ENCODE peak calls at places on chromosomes 11 and 22, in four cellular contexts. K is mucosa of descending colon, W is AG09309, J is HCT116. U is an unnamed sample.

GRCh38 chr11:102269927-102270326 is 47.4 kb upstream of the BIRC3 start:
- DNase-seq in J (no peak), K (no peak), W (no peak), U (no peak)

GRCh38 chr22:44032126-44032730 is 8.1 kb downstream of the PARVB start:
- DNase-seq in K (no peak), W (no peak), J (no peak), U (no peak)

GRCh38 chr11:123258877-123259276 is 63.8 kb upstream of the CLMP start:
- DNase-seq in J (no peak), W (no peak), K (no peak), U (no peak)

GRCh38 chr22:20629401-20629800 is 122.0 kb downstream of the MED15 start:
- DNase-seq in W (no peak), K (no peak), J (no peak), U (no peak)

GRCh38 chr22:36244522-36245391 is 5.4 kb upstream of the APOL2 start:
- DNase-seq in W (peak), J (no peak), K (no peak), U (no peak)

GRCh38 chr11:123753110-123753509 is 1.2 kb downstream of the OR6X1 start:
- DNase-seq in K (no peak), W (no peak), J (no peak), U (no peak)

GRCh38 chr22:46084376-46084775 is 66.0 kb upstream of the PPARA start:
- DNase-seq in J (no peak), W (no peak), K (no peak), U (no peak)

GRCh38 chr11:126498281-126498680 is 142.8 kb downstream of the ST3GAL4 start:
- DNase-seq in J (no peak), W (no peak), K (no peak), U (no peak)

GRCh38 chr22:48782326-48782725 is 1045.3 kb downstream of the BRD1 start:
- DNase-seq in J (no peak), K (no peak), W (no peak), U (no peak)

GRCh38 chr11:110305169-110306018 is 9.0 kb upstream of the RDX start:
- DNase-seq in K (no peak), W (no peak), J (no peak), U (peak)

GRCh38 chr11:126930100-126930841 is 70.3 kb downstream of the KIRREL3 start:
- DNase-seq in W (no peak), K (no peak), J (no peak), U (no peak)

GRCh38 chr11:14764899-14765527 is 121.4 kb downstream of the PDE3B start:
- DNase-seq in K (peak), W (no peak), J (no peak), U (no peak)

GRCh38 chr11:14886509-14886908 is 5.5 kb downstream of the CYP2R1 start:
- DNase-seq in K (no peak), W (no peak), J (no peak), U (no peak)

GRCh38 chr11:9799901-9800300 is 136.0 kb downstream of the SWAP70 start:
- DNase-seq in J (no peak), K (no peak), W (no peak), U (no peak)

GRCh38 chr22:49404020-49404419 is 423.7 kb downstream of the BRD1 start:
- DNase-seq in J (no peak), K (no peak), W (no peak), U (no peak)

GRCh38 chr11:8019671-8020597 is 32.8 kb downstream of the EIF3F start:
- DNase-seq in J (no peak), K (no peak), W (no peak), U (no peak)

GRCh38 chr11:72233056-72233772 is 8.6 kb downstream of the INPPL1 start:
- DNase-seq in J (no peak), K (no peak), W (no peak), U (no peak)

GRCh38 chr11:68857037-68857586 is 15.4 kb upstream of the CPT1A start:
- DNase-seq in W (no peak), J (no peak), K (peak), U (no peak)
- TF ChIP-seq CTCF in W (no peak), J (no peak), K (no peak), U (peak)

GRCh38 chr11:11788067-11788710 is 53.6 kb upstream of the USP47 start:
- DNase-seq in J (no peak), K (no peak), W (no peak), U (no peak)

GRCh38 chr11:11793073-11793472 is 48.7 kb upstream of the USP47 start:
- DNase-seq in J (no peak), K (no peak), W (no peak), U (no peak)

GRCh38 chr11:11787305-11788066 is 54.3 kb upstream of the USP47 start:
- DNase-seq in J (peak), K (peak), W (peak), U (peak)

GRCh38 chr11:11786771-11787170 is 55.0 kb upstream of the USP47 start:
- DNase-seq in W (no peak), J (no peak), K (no peak), U (no peak)

DNA sequence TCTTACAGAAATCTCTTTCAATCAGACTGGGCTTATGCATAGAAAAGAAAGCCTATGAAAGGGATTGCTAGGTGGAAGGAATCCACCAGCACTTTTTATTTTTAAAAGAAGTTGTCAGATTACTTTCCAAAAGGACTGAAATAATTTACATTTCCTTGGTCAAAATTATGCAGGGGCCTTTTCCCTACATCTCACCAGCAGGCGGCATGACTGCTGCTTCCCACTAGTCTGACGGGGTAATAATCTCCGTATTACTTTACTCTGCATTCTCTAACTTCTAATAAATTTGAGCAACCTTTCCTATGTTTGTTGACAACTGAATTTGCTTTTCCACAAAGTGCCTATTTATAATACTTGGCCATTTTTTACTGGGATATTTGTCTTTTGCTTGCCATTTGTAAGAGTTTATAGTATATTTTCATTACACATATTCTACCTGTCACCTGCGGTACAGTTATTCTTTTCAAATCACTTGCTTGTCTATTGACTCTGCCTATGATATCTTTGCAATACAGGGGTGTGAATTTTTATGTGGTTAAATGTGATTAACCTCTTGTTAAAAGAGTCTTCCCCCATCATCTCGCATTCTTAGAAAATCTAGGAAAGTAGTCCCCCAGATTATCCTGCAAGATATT is 51.9 kb upstream of the USP47 start:
- DNase-seq in K (peak), J (no peak), W (no peak), U (no peak)
- TF ChIP-seq CTCF in K (peak), J (peak), W (peak), U (peak)

GRCh38 chr11:131041331-131042040 is 125.2 kb upstream of the SNX19 start:
- DNase-seq in J (no peak), W (no peak), K (no peak), U (no peak)

GRCh38 chr11:131042041-131042390 is 125.7 kb upstream of the SNX19 start:
- DNase-seq in W (no peak), K (no peak), J (no peak), U (no peak)

GRCh38 chr11:131037873-131038272 is 121.6 kb upstream of the SNX19 start:
- DNase-seq in K (no peak), J (no peak), W (no peak), U (no peak)

GRCh38 chr11:131036544-131036943 is 120.3 kb upstream of the SNX19 start:
- DNase-seq in J (no peak), K (no peak), W (no peak), U (no peak)

GRCh38 chr11:131038597-131038996 is 122.3 kb upstream of the SNX19 start:
- DNase-seq in J (no peak), K (no peak), W (no peak), U (no peak)
- TF ChIP-seq CTCF in J (peak), K (no peak), W (peak), U (peak)

GRCh38 chr11:125211191-125211953 is 46.8 kb downstream of the PKNOX2 start:
- DNase-seq in K (no peak), W (no peak), J (no peak), U (peak)
- TF ChIP-seq CTCF in K (no peak), W (no peak), J (no peak), U (no peak)

DNA sequence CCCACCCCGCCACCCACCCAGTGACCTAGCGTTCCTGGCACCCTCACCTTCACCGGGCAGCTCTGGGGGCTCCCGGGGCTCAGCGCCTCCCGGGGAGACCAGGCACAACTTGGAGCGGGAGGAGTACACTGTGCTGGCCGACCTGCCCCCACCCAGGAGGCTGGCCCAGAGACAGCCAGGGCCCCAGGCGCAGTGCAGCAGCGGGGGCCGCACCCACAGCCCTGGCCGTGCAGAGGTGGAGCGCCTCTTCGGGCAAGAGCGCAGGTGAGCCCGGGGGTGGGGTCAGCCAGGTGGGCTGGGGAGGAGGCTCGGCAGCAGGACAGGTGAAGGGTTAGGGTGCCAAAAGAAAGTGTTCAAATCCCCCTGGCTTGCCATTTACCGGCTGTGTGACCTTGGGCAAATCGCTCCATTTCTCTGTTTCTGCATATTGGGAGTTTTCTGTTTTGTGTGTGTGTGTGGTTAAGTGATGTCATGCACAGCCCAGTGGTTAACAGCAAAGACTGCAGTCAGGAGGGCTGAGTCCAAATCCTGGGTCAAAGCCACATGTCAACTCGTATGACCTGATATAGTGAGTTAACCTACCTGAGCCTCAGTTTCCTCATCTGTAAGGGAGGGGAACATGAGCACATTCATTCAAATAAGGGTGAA is 29.5 kb downstream of the TRIOBP start:
- DNase-seq in K (no peak), W (no peak), J (no peak), U (no peak)
- TF ChIP-seq CTCF in K (no peak), W (peak), J (peak), U (no peak)

GRCh38 chr11:83676061-83676460 is 389.9 kb upstream of the CCDC90B start:
- DNase-seq in W (no peak), J (no peak), K (no peak), U (no peak)

GRCh38 chr11:83674498-83674897 is 388.3 kb upstream of the CCDC90B start:
- DNase-seq in W (no peak), J (no peak), K (no peak), U (no peak)

GRCh38 chr11:83666149-83666548 is 380.0 kb upstream of the CCDC90B start:
- DNase-seq in K (no peak), J (no peak), W (no peak), U (no peak)

DNA sequence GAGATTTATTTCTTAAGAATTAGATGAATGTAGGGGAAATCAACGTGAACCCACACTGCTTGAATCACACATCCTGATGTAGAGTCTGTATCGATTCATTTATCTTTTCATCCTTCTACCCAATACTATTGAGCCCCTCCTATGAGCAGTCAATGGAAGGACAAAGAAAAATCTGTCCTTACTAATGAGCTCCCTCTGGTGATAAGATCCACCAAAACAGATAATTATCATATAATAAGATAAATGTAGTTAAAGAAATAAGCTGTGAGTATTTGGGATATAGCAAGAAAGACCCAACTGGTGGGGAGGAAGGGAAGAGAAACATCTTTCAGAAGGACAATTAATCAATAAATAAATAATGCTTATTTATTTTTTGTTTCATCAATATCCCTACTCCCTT is 385.1 kb upstream of the CCDC90B start:
- DNase-seq in J (no peak), W (no peak), K (no peak), U (no peak)
- TF ChIP-seq CTCF in J (no peak), W (peak), K (no peak), U (peak)

GRCh38 chr11:1916132-1916985 is 3.1 kb upstream of the TNNT3 start:
- DNase-seq in J (no peak), W (no peak), K (no peak), U (no peak)

GRCh38 chr11:1916986-1917522 is 2.4 kb upstream of the TNNT3 start:
- DNase-seq in W (no peak), K (no peak), J (no peak), U (no peak)

GRCh38 chr11:1918436-1919315 is 827 bp upstream of the TNNT3 start:
- DNase-seq in K (no peak), W (no peak), J (no peak), U (no peak)

GRCh38 chr11:1919428-1920127 is at the start of gene TNNT3:
- DNase-seq in W (no peak), K (no peak), J (no peak), U (no peak)

DNA sequence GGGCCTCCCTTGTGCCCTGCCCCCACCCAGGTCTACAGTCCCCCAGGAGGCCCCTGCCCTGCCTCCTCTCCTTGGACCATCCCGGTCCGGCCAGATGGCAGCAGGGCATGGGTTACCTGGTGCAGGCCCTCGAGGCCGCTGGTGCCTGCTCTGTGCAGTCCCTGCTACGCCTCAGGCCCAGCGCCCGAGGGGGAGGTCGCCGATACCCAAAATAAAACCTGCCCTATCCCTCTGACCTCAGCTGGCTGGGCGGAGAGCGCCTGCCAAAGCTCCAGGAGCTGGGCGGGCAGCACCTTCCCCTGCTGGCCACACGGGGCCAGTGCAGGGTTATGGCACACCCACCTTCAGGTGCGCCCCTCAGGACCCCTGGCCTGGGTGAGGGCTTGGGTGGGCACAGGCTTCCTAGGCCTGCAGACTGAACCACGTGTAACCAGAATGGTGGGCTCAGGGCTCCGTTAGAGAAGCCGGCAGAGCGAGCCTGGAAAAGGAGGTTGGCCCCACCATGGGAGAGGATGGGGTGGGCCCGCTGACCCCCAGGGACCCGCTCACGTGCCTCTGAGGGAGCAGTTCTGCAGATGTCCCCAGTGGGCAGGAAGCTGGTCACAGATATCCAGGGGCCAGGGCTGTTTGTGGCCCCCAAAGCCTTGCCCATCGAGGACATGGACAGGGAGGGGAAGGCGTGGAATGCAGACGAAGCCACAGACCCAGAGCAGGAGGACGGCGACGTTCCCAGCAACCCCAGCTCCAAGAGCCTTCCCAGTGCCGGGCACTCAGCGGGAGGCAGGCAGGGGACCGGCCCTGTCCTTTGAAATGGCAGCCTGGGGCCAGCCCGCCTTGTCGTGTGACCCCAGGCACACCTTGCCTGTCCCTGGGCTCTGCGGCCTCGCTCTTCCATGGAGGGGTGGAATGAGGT is 1.7 kb upstream of the TNNT3 start:
- DNase-seq in K (no peak), J (no peak), W (no peak), U (no peak)
- TF ChIP-seq CTCF in K (peak), J (peak), W (peak), U (peak)

GRCh38 chr11:44243633-44244343 is 66.2 kb downstream of the ALX4 start:
- DNase-seq in K (no peak), J (no peak), W (no peak), U (no peak)
- TF ChIP-seq CTCF in K (no peak), J (no peak), W (no peak), U (no peak)

GRCh38 chr11:84899740-84900139 is 727.4 kb downstream of the DLG2 start:
- DNase-seq in K (no peak), J (peak), W (no peak), U (no peak)
- TF ChIP-seq CTCF in K (no peak), J (peak), W (peak), U (no peak)